ENCODE peak calls at places on chromosomes 16 and 17, in eight cellular contexts. One of them, this sample, is unnamed.

GRCh38 chr16:10624527-10624926 is 44.1 kb upstream of the EMP2 start:
- DNase-seq in tibial artery: no peak
- DNase-seq in Calu3: peak
- DNase-seq in CD4-positive, alpha-beta T cell: no peak
- DNase-seq in HCT116: no peak
- DNase-seq in MM.1S: no peak
- DNase-seq in HL-60: no peak
- DNase-seq in WERI-Rb-1: no peak
- DNase-seq in this sample: no peak

GRCh38 chr16:3959148-3959547 is 78.6 kb upstream of the CREBBP start:
- DNase-seq in MM.1S: no peak
- DNase-seq in Calu3: peak
- DNase-seq in tibial artery: no peak
- DNase-seq in HCT116: no peak
- DNase-seq in WERI-Rb-1: no peak
- DNase-seq in CD4-positive, alpha-beta T cell: no peak
- DNase-seq in HL-60: no peak
- DNase-seq in this sample: no peak

GRCh38 chr17:19645608-19646250 is 2.8 kb upstream of the ALDH3A2 start:
- DNase-seq in MM.1S: peak
- DNase-seq in tibial artery: peak
- DNase-seq in Calu3: no peak
- DNase-seq in CD4-positive, alpha-beta T cell: peak
- DNase-seq in HL-60: peak
- DNase-seq in HCT116: no peak
- DNase-seq in WERI-Rb-1: peak
- DNase-seq in this sample: peak

GRCh38 chr17:61904094-61904710 is 23.6 kb downstream of the INTS2 start:
- DNase-seq in CD4-positive, alpha-beta T cell: no peak
- DNase-seq in tibial artery: no peak
- DNase-seq in Calu3: no peak
- DNase-seq in MM.1S: peak
- DNase-seq in HL-60: no peak
- DNase-seq in HCT116: no peak
- DNase-seq in WERI-Rb-1: no peak
- DNase-seq in this sample: peak

GRCh38 chr17:79950711-79951110 is 85.0 kb downstream of the TBC1D16 start:
- DNase-seq in HL-60: no peak
- DNase-seq in WERI-Rb-1: peak
- DNase-seq in MM.1S: no peak
- DNase-seq in Calu3: no peak
- DNase-seq in HCT116: no peak
- DNase-seq in tibial artery: peak
- DNase-seq in CD4-positive, alpha-beta T cell: no peak
- DNase-seq in this sample: no peak

GRCh38 chr17:17147821-17148220 is 58.3 kb downstream of the PLD6 start:
- DNase-seq in CD4-positive, alpha-beta T cell: no peak
- DNase-seq in WERI-Rb-1: no peak
- DNase-seq in HCT116: no peak
- DNase-seq in Calu3: no peak
- DNase-seq in tibial artery: no peak
- DNase-seq in MM.1S: no peak
- DNase-seq in HL-60: no peak
- DNase-seq in this sample: no peak

GRCh38 chr16:85998868-85999729 is 100.1 kb downstream of the IRF8 start:
- DNase-seq in HL-60: no peak
- DNase-seq in WERI-Rb-1: no peak
- DNase-seq in Calu3: no peak
- DNase-seq in tibial artery: no peak
- DNase-seq in HCT116: no peak
- DNase-seq in CD4-positive, alpha-beta T cell: no peak
- DNase-seq in MM.1S: no peak
- DNase-seq in this sample: no peak

GRCh38 chr16:82633964-82634600 is 7.3 kb downstream of the CDH13 start:
- DNase-seq in HCT116: no peak
- DNase-seq in HL-60: no peak
- DNase-seq in CD4-positive, alpha-beta T cell: no peak
- DNase-seq in MM.1S: no peak
- DNase-seq in WERI-Rb-1: no peak
- DNase-seq in tibial artery: peak
- DNase-seq in Calu3: no peak
- DNase-seq in this sample: no peak

GRCh38 chr16:13999895-14000425 is 71.2 kb upstream of the MRTFB start:
- DNase-seq in tibial artery: no peak
- DNase-seq in MM.1S: no peak
- DNase-seq in CD4-positive, alpha-beta T cell: no peak
- DNase-seq in HCT116: no peak
- DNase-seq in Calu3: no peak
- DNase-seq in WERI-Rb-1: no peak
- DNase-seq in HL-60: no peak
- DNase-seq in this sample: no peak

GRCh38 chr17:72090108-72090507 is 30.7 kb upstream of the SOX9 start:
- DNase-seq in MM.1S: no peak
- DNase-seq in HCT116: no peak
- DNase-seq in CD4-positive, alpha-beta T cell: no peak
- DNase-seq in tibial artery: no peak
- DNase-seq in HL-60: no peak
- DNase-seq in Calu3: no peak
- DNase-seq in WERI-Rb-1: no peak
- DNase-seq in this sample: no peak

GRCh38 chr16:68244903-68245853 is at the start of gene PLA2G15:
- DNase-seq in CD4-positive, alpha-beta T cell: peak
- DNase-seq in MM.1S: peak
- DNase-seq in tibial artery: peak
- DNase-seq in HL-60: peak
- DNase-seq in HCT116: peak
- DNase-seq in Calu3: peak
- DNase-seq in WERI-Rb-1: peak
- DNase-seq in this sample: peak

GRCh38 chr16:87391950-87392822 is at the start of gene MAP1LC3B:
- DNase-seq in CD4-positive, alpha-beta T cell: peak
- DNase-seq in tibial artery: peak
- DNase-seq in MM.1S: peak
- DNase-seq in WERI-Rb-1: peak
- DNase-seq in Calu3: peak
- DNase-seq in HL-60: peak
- DNase-seq in HCT116: peak
- DNase-seq in this sample: peak

GRCh38 chr16:87395181-87395842 is 3.2 kb downstream of the MAP1LC3B start:
- DNase-seq in tibial artery: no peak
- DNase-seq in HCT116: no peak
- DNase-seq in MM.1S: no peak
- DNase-seq in WERI-Rb-1: no peak
- DNase-seq in CD4-positive, alpha-beta T cell: no peak
- DNase-seq in HL-60: no peak
- DNase-seq in Calu3: no peak
- DNase-seq in this sample: no peak

GRCh38 chr16:87391324-87391949 is 699 bp upstream of the MAP1LC3B start:
- DNase-seq in HCT116: no peak
- DNase-seq in tibial artery: peak
- DNase-seq in CD4-positive, alpha-beta T cell: no peak
- DNase-seq in HL-60: peak
- DNase-seq in Calu3: peak
- DNase-seq in WERI-Rb-1: no peak
- DNase-seq in MM.1S: no peak
- DNase-seq in this sample: no peak

GRCh38 chr16:87393680-87394055 is 1.5 kb downstream of the MAP1LC3B start:
- DNase-seq in Calu3: no peak
- DNase-seq in tibial artery: no peak
- DNase-seq in HL-60: no peak
- DNase-seq in MM.1S: no peak
- DNase-seq in WERI-Rb-1: no peak
- DNase-seq in HCT116: no peak
- DNase-seq in CD4-positive, alpha-beta T cell: no peak
- DNase-seq in this sample: no peak

GRCh38 chr16:87392823-87393679 is 915 bp downstream of the MAP1LC3B start:
- DNase-seq in HCT116: no peak
- DNase-seq in HL-60: no peak
- DNase-seq in WERI-Rb-1: no peak
- DNase-seq in MM.1S: peak
- DNase-seq in CD4-positive, alpha-beta T cell: peak
- DNase-seq in tibial artery: peak
- DNase-seq in Calu3: peak
- DNase-seq in this sample: no peak
- TF ChIP-seq CTCF in HCT116: no peak
- TF ChIP-seq CTCF in HL-60: no peak
- TF ChIP-seq CTCF in WERI-Rb-1: no peak
- TF ChIP-seq CTCF in MM.1S: no peak
- TF ChIP-seq CTCF in CD4-positive, alpha-beta T cell: no peak
- TF ChIP-seq CTCF in tibial artery: peak
- TF ChIP-seq CTCF in Calu3: no peak
- TF ChIP-seq CTCF in this sample: peak

DNA sequence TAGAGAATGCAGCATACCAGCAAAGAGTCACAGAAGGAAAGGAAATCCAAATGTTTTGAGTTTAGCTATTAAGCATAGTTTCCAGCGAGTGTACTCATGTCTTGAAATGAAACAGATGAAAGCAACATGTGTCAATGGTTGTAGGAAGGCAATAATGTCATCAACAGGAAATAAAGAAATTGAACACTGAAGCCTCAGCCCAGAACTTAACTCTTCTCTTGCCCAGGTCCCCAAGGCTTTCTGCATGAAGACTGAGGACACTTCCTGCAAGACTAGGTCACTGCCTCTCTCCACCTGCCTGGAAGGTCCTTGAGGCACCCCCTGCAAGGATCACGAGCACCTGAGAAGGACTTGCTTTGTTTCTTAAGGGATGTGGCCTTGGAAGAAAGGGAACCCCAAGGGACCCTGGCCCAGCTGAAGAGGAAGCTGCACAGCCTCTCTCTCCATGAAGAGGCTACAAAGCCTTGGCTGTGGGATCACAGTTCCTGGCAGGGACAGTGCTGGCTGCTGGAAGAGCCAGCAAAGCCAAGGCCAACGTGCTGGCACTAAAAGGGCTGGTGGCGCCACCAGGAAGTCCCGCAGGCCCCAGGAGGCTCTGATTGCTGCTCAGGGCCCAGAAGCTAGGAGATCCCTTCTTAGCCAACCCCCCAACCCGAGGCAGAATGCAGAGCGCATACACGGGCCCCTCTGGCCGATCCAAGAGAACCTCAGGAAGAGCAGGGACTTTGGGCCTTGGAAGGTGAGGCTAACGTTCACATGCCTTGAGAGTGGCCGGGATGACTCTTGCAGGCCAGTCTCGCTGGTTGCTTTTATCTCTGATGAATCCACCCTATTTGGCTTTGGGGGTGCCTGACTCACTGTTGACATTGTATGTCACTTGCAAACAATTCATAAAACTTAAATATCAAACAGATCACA is 23.4 kb upstream of the AXIN2 start:
- DNase-seq in HL-60: no peak
- DNase-seq in tibial artery: no peak
- DNase-seq in HCT116: no peak
- DNase-seq in MM.1S: no peak
- DNase-seq in CD4-positive, alpha-beta T cell: no peak
- DNase-seq in Calu3: no peak
- DNase-seq in WERI-Rb-1: no peak
- DNase-seq in this sample: no peak
- TF ChIP-seq CTCF in HL-60: no peak
- TF ChIP-seq CTCF in tibial artery: no peak
- TF ChIP-seq CTCF in HCT116: no peak
- TF ChIP-seq CTCF in MM.1S: no peak
- TF ChIP-seq CTCF in CD4-positive, alpha-beta T cell: no peak
- TF ChIP-seq CTCF in Calu3: no peak
- TF ChIP-seq CTCF in WERI-Rb-1: no peak
- TF ChIP-seq CTCF in this sample: no peak

DNA sequence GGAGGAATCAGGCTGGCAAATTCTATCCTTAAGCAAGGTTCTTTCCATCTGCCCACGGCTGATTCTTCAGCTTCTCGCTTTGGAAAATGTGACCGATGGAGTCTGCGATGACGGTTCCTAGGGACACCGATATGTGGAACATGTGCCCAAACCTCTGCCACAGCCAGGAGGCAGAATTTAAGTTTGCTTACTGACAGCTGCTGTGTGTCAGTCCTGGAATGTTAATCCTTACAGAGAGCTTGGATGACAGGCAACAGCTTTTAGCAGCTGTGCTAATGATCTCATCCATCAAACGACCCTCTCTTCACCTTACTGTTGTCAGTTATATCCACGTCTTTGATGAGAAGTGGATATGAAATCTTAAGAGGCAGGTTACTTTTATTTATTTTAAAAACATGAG is 11.4 kb upstream of the MYH13 start:
- DNase-seq in HCT116: no peak
- DNase-seq in MM.1S: no peak
- DNase-seq in Calu3: no peak
- DNase-seq in HL-60: no peak
- DNase-seq in tibial artery: no peak
- DNase-seq in WERI-Rb-1: no peak
- DNase-seq in CD4-positive, alpha-beta T cell: no peak
- DNase-seq in this sample: no peak
- TF ChIP-seq CTCF in HCT116: no peak
- TF ChIP-seq CTCF in MM.1S: no peak
- TF ChIP-seq CTCF in Calu3: no peak
- TF ChIP-seq CTCF in HL-60: no peak
- TF ChIP-seq CTCF in tibial artery: no peak
- TF ChIP-seq CTCF in WERI-Rb-1: no peak
- TF ChIP-seq CTCF in CD4-positive, alpha-beta T cell: no peak
- TF ChIP-seq CTCF in this sample: no peak

GRCh38 chr16:2007081-2007836 is 2.4 kb downstream of the ZNF598 start:
- DNase-seq in MM.1S: no peak
- DNase-seq in WERI-Rb-1: no peak
- DNase-seq in HL-60: no peak
- DNase-seq in Calu3: no peak
- DNase-seq in CD4-positive, alpha-beta T cell: no peak
- DNase-seq in HCT116: no peak
- DNase-seq in tibial artery: no peak
- DNase-seq in this sample: no peak

GRCh38 chr16:2004795-2005517 is 4.7 kb downstream of the ZNF598 start:
- DNase-seq in WERI-Rb-1: no peak
- DNase-seq in tibial artery: no peak
- DNase-seq in HCT116: no peak
- DNase-seq in Calu3: no peak
- DNase-seq in MM.1S: no peak
- DNase-seq in HL-60: no peak
- DNase-seq in CD4-positive, alpha-beta T cell: no peak
- DNase-seq in this sample: no peak

GRCh38 chr16:2003827-2004641 is 5.6 kb downstream of the ZNF598 start:
- DNase-seq in WERI-Rb-1: peak
- DNase-seq in HL-60: peak
- DNase-seq in tibial artery: peak
- DNase-seq in MM.1S: peak
- DNase-seq in Calu3: peak
- DNase-seq in HCT116: peak
- DNase-seq in CD4-positive, alpha-beta T cell: peak
- DNase-seq in this sample: peak

GRCh38 chr16:2006317-2006716 is 3.3 kb downstream of the ZNF598 start:
- DNase-seq in CD4-positive, alpha-beta T cell: no peak
- DNase-seq in HCT116: no peak
- DNase-seq in Calu3: no peak
- DNase-seq in tibial artery: no peak
- DNase-seq in MM.1S: no peak
- DNase-seq in WERI-Rb-1: no peak
- DNase-seq in HL-60: no peak
- DNase-seq in this sample: no peak

DNA sequence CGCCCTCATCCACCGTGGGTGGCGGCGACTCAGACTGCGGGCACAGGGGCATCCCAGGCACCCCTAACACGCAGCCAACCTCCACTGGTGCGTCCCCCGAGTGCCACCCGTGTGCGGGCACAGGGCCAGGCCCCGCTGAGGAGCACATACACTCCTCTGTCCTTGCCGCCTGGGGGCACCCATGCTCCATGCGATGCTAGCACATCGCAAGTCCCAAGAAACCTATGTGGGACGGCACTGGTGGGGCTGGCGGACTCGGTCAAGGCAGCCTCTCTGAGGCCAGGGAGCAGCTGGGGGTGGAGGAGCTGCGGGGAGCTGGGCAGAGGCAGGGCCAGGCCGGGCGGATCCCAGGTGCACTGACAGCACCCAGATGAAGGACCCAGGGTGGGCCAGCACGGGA is 4.0 kb downstream of the ZNF598 start:
- DNase-seq in Calu3: no peak
- DNase-seq in MM.1S: no peak
- DNase-seq in WERI-Rb-1: no peak
- DNase-seq in HL-60: no peak
- DNase-seq in HCT116: no peak
- DNase-seq in tibial artery: no peak
- DNase-seq in CD4-positive, alpha-beta T cell: no peak
- DNase-seq in this sample: no peak
- TF ChIP-seq CTCF in Calu3: no peak
- TF ChIP-seq CTCF in MM.1S: no peak
- TF ChIP-seq CTCF in WERI-Rb-1: no peak
- TF ChIP-seq CTCF in HL-60: no peak
- TF ChIP-seq CTCF in HCT116: no peak
- TF ChIP-seq CTCF in tibial artery: no peak
- TF ChIP-seq CTCF in CD4-positive, alpha-beta T cell: no peak
- TF ChIP-seq CTCF in this sample: peak